ENCODE peak calls at places on chromosome 15, in eight cellular contexts. P is fibroblast of pulmonary artery, V is kidney tubule cell, L is fibroblast of the conjunctiva, T is SW480, C is ACHN, E is NAMALWA, K is prostate gland. M is an unnamed sample.

GRCh38 chr15:74630284-74631086 is 14.8 kb downstream of the CLK3 start:
- DNase-seq in P (no peak), V (no peak), L (no peak), T (no peak), C (no peak), E (peak; percentile 45), K (no peak), M (no peak)

GRCh38 chr15:23532019-23532418 is 33.5 kb upstream of the MKRN3 start:
- DNase-seq in P (peak; percentile 33), V (peak; percentile 4), L (peak; percentile 31), T (no peak), C (no peak), E (no peak), K (no peak), M (peak; percentile 52)

GRCh38 chr15:74275957-74276356 is 39.8 kb downstream of the CCDC33 start:
- DNase-seq in P (no peak), V (no peak), L (no peak), T (peak; percentile 34), C (no peak), E (peak; percentile 66), K (no peak), M (peak; percentile 18)

GRCh38 chr15:66899555-66900350 is 165.6 kb upstream of the SMAD3 start:
- DNase-seq in P (no peak), V (peak; percentile 46), L (no peak), T (no peak), C (no peak), E (no peak), K (no peak), M (peak; percentile 94)

GRCh38 chr15:25207369-25207768 is 231.5 kb downstream of the UBE3A start:
- DNase-seq in P (no peak), V (no peak), L (no peak), T (no peak), C (no peak), E (no peak), K (no peak), M (no peak)

GRCh38 chr15:82081904-82082810 is 36.3 kb upstream of the MEX3B start:
- DNase-seq in P (peak; percentile 71), V (peak; percentile 58), L (no peak), T (peak; percentile 52), C (peak; percentile 39), E (peak; percentile 21), K (no peak), M (peak; percentile 97)

GRCh38 chr15:65032823-65033537 is 3.5 kb upstream of the MTFMT start:
- DNase-seq in P (peak; percentile 74), V (peak; percentile 90), L (peak; percentile 53), T (peak; percentile 92), C (peak; percentile 86), E (peak; percentile 91), K (peak; percentile 42), M (peak; percentile 83)

GRCh38 chr15:96418146-96418545 is 87.6 kb downstream of the NR2F2 start:
- DNase-seq in P (no peak), V (peak; percentile 93), L (no peak), T (no peak), C (peak; percentile 62), E (no peak), K (no peak), M (no peak)

GRCh38 chr15:33013827-33014445 is 180.6 kb downstream of the FMN1 start:
- DNase-seq in P (peak; percentile 50), V (peak; percentile 87), L (no peak), T (peak; percentile 65), C (no peak), E (no peak), K (no peak), M (peak; percentile 89)

GRCh38 chr15:101008158-101009139 is 89.3 kb downstream of the LRRK1 start:
- DNase-seq in P (peak; percentile 71), V (peak; percentile 93), L (peak; percentile 50), T (peak; percentile 83), C (peak; percentile 84), E (peak; percentile 79), K (peak; percentile 83), M (peak; percentile 85)

GRCh38 chr15:41979493-41980266 is 7.3 kb upstream of the EHD4 start:
- DNase-seq in P (no peak), V (no peak), L (no peak), T (no peak), C (no peak), E (no peak), K (no peak), M (no peak)

GRCh38 chr15:30023798-30024295 is 58.9 kb upstream of the GOLGA8J start:
- DNase-seq in P (peak; percentile 61), V (no peak), L (peak; percentile 35), T (no peak), C (no peak), E (no peak), K (no peak), M (peak; percentile 36)

GRCh38 chr15:61974118-61974517 is 86.1 kb downstream of the VPS13C start:
- DNase-seq in P (no peak), V (no peak), L (no peak), T (no peak), C (no peak), E (no peak), K (no peak), M (no peak)

GRCh38 chr15:76285241-76285825 is 25.9 kb downstream of the ETFA start:
- DNase-seq in P (peak; percentile 29), V (peak; percentile 13), L (no peak), T (peak; percentile 10), C (peak; percentile 48), E (peak; percentile 40), K (no peak), M (peak; percentile 27)

GRCh38 chr15:66484539-66485112 is 12.9 kb downstream of the SNAPC5 start:
- DNase-seq in P (no peak), V (no peak), L (no peak), T (no peak), C (no peak), E (no peak), K (no peak), M (no peak)

GRCh38 chr15:40257656-40258450 is 19.0 kb downstream of the PAK6 start:
- DNase-seq in P (no peak), V (peak; percentile 24), L (no peak), T (no peak), C (no peak), E (no peak), K (no peak), M (peak; percentile 95)

GRCh38 chr15:41020311-41020710 is 67.0 kb downstream of the CHAC1 start:
- DNase-seq in P (no peak), V (no peak), L (no peak), T (no peak), C (no peak), E (no peak), K (no peak), M (no peak)

GRCh38 chr15:64803526-64803925 is 21.9 kb downstream of the PIF1 start:
- DNase-seq in P (no peak), V (no peak), L (no peak), T (no peak), C (no peak), E (no peak), K (no peak), M (no peak)

GRCh38 chr15:36428102-36428845 is 151.2 kb upstream of the CDIN1 start:
- DNase-seq in P (peak; percentile 98), V (peak; percentile 100), L (peak; percentile 95), T (peak; percentile 76), C (peak; percentile 98), E (no peak), K (no peak), M (peak; percentile 100)

GRCh38 chr15:88513195-88513594 is 33.3 kb downstream of the DET1 start:
- DNase-seq in P (no peak), V (peak; percentile 19), L (no peak), T (peak; percentile 23), C (no peak), E (no peak), K (no peak), M (peak; percentile 72)

GRCh38 chr15:96326551-96327154 is 3.8 kb upstream of the NR2F2 start:
- DNase-seq in P (peak; percentile 74), V (peak; percentile 59), L (no peak), T (peak; percentile 39), C (peak; percentile 52), E (no peak), K (no peak), M (peak; percentile 62)

GRCh38 chr15:67067161-67067853 is 1.9 kb downstream of the SMAD3 start:
- DNase-seq in P (no peak), V (no peak), L (no peak), T (no peak), C (no peak), E (no peak), K (peak; percentile 22), M (peak; percentile 54)

GRCh38 chr15:96223939-96224338 is 106.6 kb upstream of the NR2F2 start:
- DNase-seq in P (no peak), V (no peak), L (no peak), T (no peak), C (no peak), E (no peak), K (no peak), M (no peak)

GRCh38 chr15:88161636-88162035 is 94.9 kb downstream of the NTRK3 start:
- DNase-seq in P (no peak), V (no peak), L (no peak), T (no peak), C (no peak), E (no peak), K (no peak), M (no peak)

GRCh38 chr15:63870403-63871209 is 36.9 kb upstream of the HERC1 start:
- DNase-seq in P (peak; percentile 89), V (peak; percentile 73), L (peak; percentile 21), T (peak; percentile 28), C (peak; percentile 75), E (no peak), K (no peak), M (peak; percentile 81)

GRCh38 chr15:39714251-39714650 is 68.4 kb downstream of the FSIP1 start:
- DNase-seq in P (no peak), V (no peak), L (no peak), T (no peak), C (no peak), E (no peak), K (no peak), M (no peak)

GRCh38 chr15:31254431-31255175 is 72.0 kb upstream of the KLF13 start:
- DNase-seq in P (peak; percentile 75), V (no peak), L (peak; percentile 37), T (no peak), C (no peak), E (peak; percentile 46), K (peak; percentile 71), M (no peak)

GRCh38 chr15:82810061-82810862 is 834 bp downstream of the WHAMM start:
- DNase-seq in P (peak; percentile 76), V (peak; percentile 66), L (no peak), T (peak; percentile 43), C (peak; percentile 69), E (peak; percentile 61), K (no peak), M (peak; percentile 57)

GRCh38 chr15:29815000-29815704 is 7.1 kb downstream of the TJP1 start:
- DNase-seq in P (peak; percentile 40), V (peak; percentile 77), L (no peak), T (no peak), C (peak; percentile 53), E (no peak), K (peak; percentile 11), M (peak; percentile 53)

GRCh38 chr15:64096486-64097431 is 977 bp downstream of the SNX1 start:
- DNase-seq in P (peak; percentile 64), V (peak; percentile 59), L (no peak), T (peak; percentile 25), C (peak; percentile 55), E (peak; percentile 62), K (no peak), M (peak; percentile 49)

GRCh38 chr15:67880651-67881182 is 40.9 kb upstream of the RNU6-1 start:
- DNase-seq in P (peak; percentile 36), V (peak; percentile 45), L (no peak), T (no peak), C (no peak), E (no peak), K (peak; percentile 43), M (peak; percentile 46)

GRCh38 chr15:31024330-31024729 is 32.9 kb upstream of the MTMR10 start:
- DNase-seq in P (peak; percentile 97), V (peak; percentile 98), L (peak; percentile 47), T (peak; percentile 67), C (peak; percentile 96), E (no peak), K (no peak), M (peak; percentile 96)

GRCh38 chr15:42160110-42160509 is 3.7 kb upstream of the PLA2G4F start:
- DNase-seq in P (no peak), V (no peak), L (no peak), T (no peak), C (no peak), E (no peak), K (no peak), M (no peak)

GRCh38 chr15:35134269-35134668 is 49.2 kb upstream of the NANOGP8 start:
- DNase-seq in P (no peak), V (no peak), L (no peak), T (no peak), C (no peak), E (no peak), K (no peak), M (no peak)